ENCODE peak calls at places on chromosomes 11 and 22, in five cellular contexts. B is activated CD8-positive, alpha-beta memory T cell treated with anti-CD3 and anti-CD28 coated beads, Interleukin-2, amount 10 ng/mL, durations not matched to agents 7 days and 5 days; J is NCI-H524; Q is iPS-NIHi11; F is tibial nerve. C is an unnamed sample.

GRCh38 chr11:65649656-65650546 is 12.0 kb downstream of the SIPA1 start:
- DNase-seq in J (no peak), Q (no peak), B (no peak), F (no peak), C (no peak)

GRCh38 chr11:16899708-16900107 is 114.5 kb downstream of the PLEKHA7 start:
- DNase-seq in J (no peak), B (no peak), Q (no peak), F (no peak), C (no peak)

GRCh38 chr11:46512261-46512881 is 81.5 kb downstream of the AMBRA1 start:
- DNase-seq in F (no peak), J (no peak), B (no peak), Q (no peak), C (no peak)

GRCh38 chr11:34208266-34209135 is 103.1 kb downstream of the NAT10 start:
- DNase-seq in B (no peak), F (no peak), J (no peak), Q (no peak), C (no peak)

GRCh38 chr11:2091112-2091746 is 48.0 kb downstream of the IGF2 start:
- DNase-seq in F (no peak), J (no peak), Q (no peak), B (no peak), C (no peak)

GRCh38 chr11:106461148-106461547 is 383.7 kb downstream of the AASDHPPT start:
- DNase-seq in J (no peak), Q (no peak), B (no peak), F (no peak), C (peak)

GRCh38 chr22:27213766-27214581 is 556.6 kb downstream of the MIAT start:
- DNase-seq in Q (no peak), B (no peak), J (no peak), F (peak), C (peak)

GRCh38 chr11:79973701-79974626 is 533.1 kb upstream of the TENM4 start:
- DNase-seq in F (peak), Q (peak), B (no peak), J (no peak), C (no peak)

GRCh38 chr11:73210916-73211667 is 7.0 kb upstream of the P2RY2 start:
- DNase-seq in J (no peak), B (no peak), F (no peak), Q (no peak), C (no peak)

GRCh38 chr22:19874307-19875060 is 19.8 kb upstream of the GNB1L start:
- DNase-seq in F (no peak), Q (no peak), B (no peak), J (no peak), C (peak)

GRCh38 chr22:47558828-47559700 is 796.6 kb downstream of the TBC1D22A start:
- DNase-seq in J (no peak), F (no peak), B (peak), Q (no peak), C (no peak)

GRCh38 chr22:39567135-39567946 is 3.2 kb upstream of the CACNA1I start:
- DNase-seq in F (no peak), B (peak), J (no peak), Q (no peak), C (no peak)

GRCh38 chr22:44918925-44919392 is 90.8 kb downstream of the PHF21B start:
- DNase-seq in J (no peak), Q (no peak), B (no peak), F (no peak), C (no peak)

GRCh38 chr11:10657308-10658271 is 36.0 kb downstream of the IRAG1 start:
- DNase-seq in B (no peak), J (no peak), F (no peak), Q (no peak), C (no peak)

GRCh38 chr22:32411388-32411787 is 659 bp downstream of the RTCB start:
- DNase-seq in B (no peak), J (no peak), F (no peak), Q (no peak), C (no peak)

GRCh38 chr11:116651757-116652237 is 121.0 kb downstream of the BUD13 start:
- DNase-seq in B (no peak), Q (no peak), J (no peak), F (no peak), C (no peak)

GRCh38 chr11:66288138-66288865 is 641 bp downstream of the YIF1A start:
- DNase-seq in B (no peak), J (no peak), F (no peak), Q (peak), C (no peak)

GRCh38 chr11:48096588-48097525 is 116.5 kb downstream of the PTPRJ start:
- DNase-seq in J (no peak), F (no peak), B (no peak), Q (no peak), C (no peak)

GRCh38 chr11:8056810-8057463 is 24.1 kb upstream of the TUB start:
- DNase-seq in J (no peak), F (peak), B (peak), Q (no peak), C (peak)